ENCODE peak calls at places on chromosomes 4 and X, in seven cellular contexts. R is astrocyte of the spinal cord, J is gastrocnemius medialis, B is upper lobe of right lung, E is Peyer's patch, N is fibroblast of lung, H is breast epithelium. U is an unnamed sample.

GRCh38 chrX:65985922-65986588 is 53.8 kb downstream of the VSIG4 start:
- DNase-seq in J (no peak), R (peak; percentile 36), H (no peak), B (no peak), E (no peak), N (peak; percentile 58), U (peak; percentile 26)

GRCh38 chr4:152094851-152095700 is 334.3 kb upstream of the GATB start:
- DNase-seq in J (no peak), E (no peak), N (peak; percentile 30), B (no peak), R (peak; percentile 80), H (no peak), U (peak; percentile 47)

GRCh38 chrX:145190801-145191389 is 56.4 kb upstream of the SPANXN1 start:
- DNase-seq in H (no peak), R (no peak), N (peak; percentile 0), B (no peak), J (no peak), E (no peak), U (no peak)

GRCh38 chr4:45453258-45453841 is 670.5 kb downstream of the GABRG1 start:
- DNase-seq in N (peak; percentile 49), B (no peak), J (no peak), R (peak; percentile 20), H (no peak), E (no peak), U (peak; percentile 29)

GRCh38 chr4:13264126-13264525 is 220.0 kb downstream of the RAB28 start:
- DNase-seq in E (no peak), H (no peak), R (no peak), J (no peak), N (no peak), B (no peak), U (no peak)

GRCh38 chr4:119099227-119099910 is 36.3 kb upstream of the MYOZ2 start:
- DNase-seq in J (no peak), N (peak; percentile 57), R (peak; percentile 36), H (no peak), E (no peak), B (no peak), U (no peak)

GRCh38 chr4:81491943-81492342 is 20.2 kb upstream of the RASGEF1B start:
- DNase-seq in B (no peak), H (no peak), N (no peak), E (no peak), J (no peak), R (peak; percentile 4), U (no peak)

GRCh38 chr4:64330143-64330542 is 79.1 kb downstream of the TECRL start:
- DNase-seq in N (no peak), E (no peak), J (no peak), B (no peak), H (no peak), R (no peak), U (no peak)

GRCh38 chrX:107123750-107124149 is 5.1 kb upstream of the RBM41 start:
- DNase-seq in J (no peak), E (no peak), N (no peak), B (no peak), H (no peak), R (no peak), U (no peak)

GRCh38 chrX:41029332-41029731 is 55.9 kb upstream of the USP9X start:
- DNase-seq in H (no peak), R (no peak), B (no peak), E (no peak), N (no peak), J (no peak), U (no peak)

GRCh38 chr4:184259081-184259480 is 41.4 kb upstream of the ENPP6 start:
- DNase-seq in R (no peak), E (no peak), N (no peak), B (no peak), H (no peak), J (no peak), U (no peak)

GRCh38 chr4:173526724-173527102 is 3.3 kb downstream of the HAND2 start:
- DNase-seq in J (no peak), N (no peak), E (no peak), H (no peak), R (no peak), B (no peak), U (no peak)
- H3K4me3 ChIP-seq in J (no peak overlapping the region), N (no peak overlapping the region), E (peak overlapping the region; percentile 49), H (peak overlapping the region; percentile 83), R (no peak overlapping the region), B (no peak overlapping the region), U (no peak overlapping the region)

GRCh38 chrX:71420686-71421085 is 54.5 kb downstream of the TAF1 start:
- DNase-seq in E (no peak), B (no peak), H (no peak), N (no peak), R (no peak), J (no peak), U (no peak)
- TF ChIP-seq CTCF in E (no peak), B (no peak), H (no peak), N (no peak), R (no peak), J (no peak), U (no peak)

GRCh38 chrX:418927-419729 is 32.4 kb upstream of the PPP2R3B start:
- DNase-seq in J (no peak), B (no peak), R (no peak), E (no peak), N (no peak), H (no peak), U (no peak)

GRCh38 chrX:410296-410695 is 23.6 kb upstream of the PPP2R3B start:
- DNase-seq in H (no peak), J (no peak), B (no peak), R (no peak), N (no peak), E (no peak), U (no peak)

DNA sequence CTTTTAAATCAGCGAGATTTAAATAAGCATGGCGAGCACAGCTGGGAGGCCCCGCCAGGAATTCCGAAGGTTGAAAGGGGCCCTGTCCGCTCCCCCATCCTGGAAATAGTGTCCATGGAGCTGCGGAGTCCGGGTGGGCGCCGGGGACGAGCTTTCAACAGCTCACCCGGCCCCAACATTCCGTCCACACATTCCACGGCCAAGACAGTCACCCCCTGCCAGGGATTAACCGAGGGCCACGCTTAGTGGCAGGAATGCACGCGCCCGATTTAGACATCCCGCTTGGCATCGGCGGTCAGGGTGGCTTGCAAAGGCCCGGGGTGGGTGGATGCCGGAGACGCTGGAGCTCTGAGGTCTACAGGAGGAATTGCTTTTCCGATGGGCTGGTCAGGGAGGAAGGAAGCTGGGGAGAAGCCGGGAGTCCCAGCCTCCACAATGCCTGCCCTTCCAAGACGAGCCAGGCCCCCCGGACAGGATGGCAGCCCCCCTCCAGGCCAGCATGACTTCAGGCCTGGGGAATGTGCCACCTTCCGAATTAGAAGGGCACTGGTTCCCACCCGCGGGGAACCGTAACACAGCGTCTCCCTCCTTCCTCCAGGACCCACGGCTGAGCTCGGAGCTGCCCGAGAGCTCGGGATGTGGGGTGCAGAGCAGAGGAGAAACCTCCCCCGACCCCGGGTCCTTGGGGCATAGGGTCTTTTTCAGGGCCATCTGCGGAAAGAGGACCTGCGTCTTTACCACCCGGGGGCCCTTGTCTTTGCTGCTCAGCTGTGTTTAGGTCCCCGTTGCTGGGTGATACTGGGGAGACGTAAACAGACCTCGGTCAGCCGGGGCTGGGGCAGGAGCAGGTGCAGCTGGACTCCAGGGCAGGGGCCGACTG is 26.9 kb upstream of the PPP2R3B start:
- DNase-seq in E (no peak), N (no peak), J (peak; percentile 15), R (peak; percentile 50), H (no peak), B (no peak), U (no peak)
- H3K4me3 ChIP-seq in E (peak overlapping the region; percentile 15), N (no peak overlapping the region), J (peak overlapping the region; percentile 43), R (peak overlapping the region; percentile 17), H (peak overlapping the region; percentile 11), B (peak overlapping the region; percentile 17), U (peak overlapping the region; percentile 33)

GRCh38 chrX:115892787-115893671 is 277.5 kb upstream of the AGTR2 start:
- DNase-seq in E (peak; percentile 20), N (peak; percentile 4), R (peak; percentile 71), B (no peak), H (peak; percentile 59), J (no peak), U (no peak)
- TF ChIP-seq CTCF in E (no peak), N (no peak), R (peak; percentile 25), B (no peak), H (peak; percentile 79), J (no peak), U (peak; percentile 6)

GRCh38 chr4:189202182-189202868 is 738.3 kb upstream of the FRG1 start:
- DNase-seq in B (peak; percentile 77), J (no peak), N (peak; percentile 93), E (no peak), R (peak; percentile 63), H (peak; percentile 58), U (peak; percentile 43)
- H3K4me3 ChIP-seq in B (peak overlapping the region; percentile 21), J (peak overlapping the region; percentile 4), N (peak overlapping the region; percentile 9), E (no peak overlapping the region), R (no peak overlapping the region), H (peak overlapping the region; percentile 56), U (no peak overlapping the region)